ENCODE peak calls at places on chromosomes 6 and 20, in seven cellular contexts. One of them, this sample, is unnamed.

GRCh38 chr6:113645576-113645970 is 211.6 kb upstream of the MARCKS start:
- DNase-seq in tibial artery: no peak
- DNase-seq in heart right ventricle: no peak
- DNase-seq in dorsolateral prefrontal cortex: no peak
- DNase-seq in HFFc6: peak
- DNase-seq in omental fat pad: no peak
- DNase-seq in left ventricle myocardium inferior: no peak
- DNase-seq in this sample: no peak

GRCh38 chr6:25987845-25988244 is 25.2 kb downstream of the TRIM38 start:
- DNase-seq in tibial artery: no peak
- DNase-seq in heart right ventricle: no peak
- DNase-seq in dorsolateral prefrontal cortex: no peak
- DNase-seq in HFFc6: no peak
- DNase-seq in omental fat pad: no peak
- DNase-seq in left ventricle myocardium inferior: no peak
- DNase-seq in this sample: no peak

GRCh38 chr6:151007069-151007468 is 141.6 kb downstream of the MTHFD1L start:
- DNase-seq in tibial artery: no peak
- DNase-seq in heart right ventricle: no peak
- DNase-seq in dorsolateral prefrontal cortex: no peak
- DNase-seq in HFFc6: no peak
- DNase-seq in omental fat pad: no peak
- DNase-seq in left ventricle myocardium inferior: no peak
- DNase-seq in this sample: no peak

GRCh38 chr20:36097751-36098151 is 56.8 kb upstream of the EPB41L1 start:
- DNase-seq in tibial artery: no peak
- DNase-seq in heart right ventricle: no peak
- DNase-seq in dorsolateral prefrontal cortex: no peak
- DNase-seq in HFFc6: no peak
- DNase-seq in omental fat pad: no peak
- DNase-seq in left ventricle myocardium inferior: no peak
- DNase-seq in this sample: no peak

GRCh38 chr6:147022041-147022440 is 182.2 kb upstream of the STXBP5 start:
- DNase-seq in tibial artery: no peak
- DNase-seq in heart right ventricle: no peak
- DNase-seq in dorsolateral prefrontal cortex: no peak
- DNase-seq in HFFc6: peak
- DNase-seq in omental fat pad: no peak
- DNase-seq in left ventricle myocardium inferior: no peak
- DNase-seq in this sample: no peak

GRCh38 chr6:31401403-31401802 is 2.0 kb upstream of the MICA start:
- DNase-seq in tibial artery: peak
- DNase-seq in heart right ventricle: no peak
- DNase-seq in dorsolateral prefrontal cortex: no peak
- DNase-seq in HFFc6: peak
- DNase-seq in omental fat pad: no peak
- DNase-seq in left ventricle myocardium inferior: no peak
- DNase-seq in this sample: no peak

GRCh38 chr20:32205502-32206382 is 1.8 kb downstream of the PLAGL2 start:
- DNase-seq in tibial artery: no peak
- DNase-seq in heart right ventricle: no peak
- DNase-seq in dorsolateral prefrontal cortex: no peak
- DNase-seq in HFFc6: no peak
- DNase-seq in omental fat pad: no peak
- DNase-seq in left ventricle myocardium inferior: no peak
- DNase-seq in this sample: no peak

GRCh38 chr6:18586133-18586532 is 199.0 kb downstream of the RNF144B start:
- DNase-seq in tibial artery: no peak
- DNase-seq in heart right ventricle: no peak
- DNase-seq in dorsolateral prefrontal cortex: no peak
- DNase-seq in HFFc6: no peak
- DNase-seq in omental fat pad: no peak
- DNase-seq in left ventricle myocardium inferior: no peak
- DNase-seq in this sample: no peak

GRCh38 chr6:107843400-107843799 is 19.3 kb upstream of the SCML4 start:
- DNase-seq in tibial artery: no peak
- DNase-seq in heart right ventricle: no peak
- DNase-seq in dorsolateral prefrontal cortex: no peak
- DNase-seq in HFFc6: no peak
- DNase-seq in omental fat pad: no peak
- DNase-seq in left ventricle myocardium inferior: no peak
- DNase-seq in this sample: no peak

GRCh38 chr6:127069659-127070279 is 48.7 kb upstream of the RSPO3 start:
- DNase-seq in tibial artery: no peak
- DNase-seq in heart right ventricle: no peak
- DNase-seq in dorsolateral prefrontal cortex: no peak
- DNase-seq in HFFc6: peak
- DNase-seq in omental fat pad: no peak
- DNase-seq in left ventricle myocardium inferior: no peak
- DNase-seq in this sample: no peak

GRCh38 chr6:163260911-163261310 is 153.6 kb upstream of the QKI start:
- DNase-seq in tibial artery: no peak
- DNase-seq in heart right ventricle: no peak
- DNase-seq in dorsolateral prefrontal cortex: no peak
- DNase-seq in HFFc6: no peak
- DNase-seq in omental fat pad: no peak
- DNase-seq in left ventricle myocardium inferior: no peak
- DNase-seq in this sample: no peak

GRCh38 chr20:31764641-31765305 is 25.7 kb downstream of the TPX2 start:
- DNase-seq in tibial artery: no peak
- DNase-seq in heart right ventricle: no peak
- DNase-seq in dorsolateral prefrontal cortex: no peak
- DNase-seq in HFFc6: peak
- DNase-seq in omental fat pad: no peak
- DNase-seq in left ventricle myocardium inferior: no peak
- DNase-seq in this sample: no peak

GRCh38 chr6:162090734-162091133 is 636.8 kb downstream of the PRKN start:
- DNase-seq in tibial artery: no peak
- DNase-seq in heart right ventricle: no peak
- DNase-seq in dorsolateral prefrontal cortex: no peak
- DNase-seq in HFFc6: no peak
- DNase-seq in omental fat pad: no peak
- DNase-seq in left ventricle myocardium inferior: no peak
- DNase-seq in this sample: no peak

GRCh38 chr20:33086052-33086722 is 6.7 kb downstream of the BPIFB4 start:
- DNase-seq in tibial artery: no peak
- DNase-seq in heart right ventricle: no peak
- DNase-seq in dorsolateral prefrontal cortex: no peak
- DNase-seq in HFFc6: no peak
- DNase-seq in omental fat pad: no peak
- DNase-seq in left ventricle myocardium inferior: no peak
- DNase-seq in this sample: no peak

GRCh38 chr20:25126204-25126603 is 44.3 kb upstream of the VSX1 start:
- DNase-seq in tibial artery: no peak
- DNase-seq in heart right ventricle: no peak
- DNase-seq in dorsolateral prefrontal cortex: no peak
- DNase-seq in HFFc6: no peak
- DNase-seq in omental fat pad: no peak
- DNase-seq in left ventricle myocardium inferior: no peak
- DNase-seq in this sample: no peak

GRCh38 chr20:63935447-63935846 is 20.8 kb downstream of the UCKL1 start:
- DNase-seq in tibial artery: no peak
- DNase-seq in heart right ventricle: no peak
- DNase-seq in dorsolateral prefrontal cortex: no peak
- DNase-seq in HFFc6: no peak
- DNase-seq in omental fat pad: no peak
- DNase-seq in left ventricle myocardium inferior: no peak
- DNase-seq in this sample: no peak

GRCh38 chr20:63931735-63932134 is 24.5 kb downstream of the UCKL1 start:
- DNase-seq in tibial artery: no peak
- DNase-seq in heart right ventricle: no peak
- DNase-seq in dorsolateral prefrontal cortex: no peak
- DNase-seq in HFFc6: no peak
- DNase-seq in omental fat pad: no peak
- DNase-seq in left ventricle myocardium inferior: no peak
- DNase-seq in this sample: no peak

GRCh38 chr20:63932606-63933160 is 23.5 kb downstream of the UCKL1 start:
- DNase-seq in tibial artery: no peak
- DNase-seq in heart right ventricle: no peak
- DNase-seq in dorsolateral prefrontal cortex: no peak
- DNase-seq in HFFc6: no peak
- DNase-seq in omental fat pad: no peak
- DNase-seq in left ventricle myocardium inferior: no peak
- DNase-seq in this sample: no peak

GRCh38 chr20:63933646-63934045 is 22.6 kb downstream of the UCKL1 start:
- DNase-seq in tibial artery: no peak
- DNase-seq in heart right ventricle: no peak
- DNase-seq in dorsolateral prefrontal cortex: no peak
- DNase-seq in HFFc6: no peak
- DNase-seq in omental fat pad: no peak
- DNase-seq in left ventricle myocardium inferior: no peak
- DNase-seq in this sample: no peak

DNA sequence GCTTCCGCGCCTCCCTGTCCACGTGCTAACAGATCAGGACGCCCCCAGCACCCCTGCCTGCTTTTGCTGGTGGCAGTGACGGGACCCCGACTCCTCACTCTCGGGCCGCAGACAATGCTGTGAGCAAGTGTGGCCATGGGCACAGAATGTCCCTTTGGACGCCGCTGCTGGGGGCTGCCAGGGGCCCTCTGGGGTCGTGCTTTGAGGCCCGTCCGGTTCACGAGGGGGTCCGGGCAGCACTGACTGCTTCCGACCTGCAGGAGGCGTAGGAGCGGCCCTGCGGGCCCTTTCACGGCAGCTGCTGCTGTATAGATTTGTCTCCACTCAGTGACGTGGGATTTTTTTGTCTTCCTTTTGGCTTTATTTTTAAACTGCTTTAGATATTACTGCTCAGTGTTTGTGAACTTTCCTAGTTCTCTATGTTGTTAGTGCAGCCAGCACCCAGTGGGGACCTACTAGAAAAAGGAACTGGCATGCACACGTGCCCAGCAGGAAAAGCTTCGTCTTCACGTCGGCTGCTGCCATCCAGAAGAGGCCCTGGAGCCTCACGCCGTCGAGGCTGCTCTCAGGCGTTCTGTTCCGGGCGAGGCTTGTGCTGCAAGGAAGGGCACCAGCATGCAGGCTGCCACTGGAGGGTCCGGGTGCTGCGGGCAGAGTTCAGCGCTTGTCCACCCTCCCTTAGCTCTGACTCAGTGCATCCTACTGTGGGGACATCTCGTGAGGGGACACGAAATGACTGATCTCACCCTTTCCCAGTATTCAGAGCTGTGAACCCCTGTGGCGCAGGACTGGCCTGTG is 21.7 kb downstream of the UCKL1 start:
- DNase-seq in tibial artery: no peak
- DNase-seq in heart right ventricle: no peak
- DNase-seq in dorsolateral prefrontal cortex: no peak
- DNase-seq in HFFc6: no peak
- DNase-seq in omental fat pad: no peak
- DNase-seq in left ventricle myocardium inferior: no peak
- DNase-seq in this sample: no peak
- TF ChIP-seq CTCF in tibial artery: no peak
- TF ChIP-seq CTCF in heart right ventricle: no peak
- TF ChIP-seq CTCF in dorsolateral prefrontal cortex: no peak
- TF ChIP-seq CTCF in HFFc6: peak
- TF ChIP-seq CTCF in omental fat pad: no peak
- TF ChIP-seq CTCF in left ventricle myocardium inferior: peak
- TF ChIP-seq CTCF in this sample: no peak

DNA sequence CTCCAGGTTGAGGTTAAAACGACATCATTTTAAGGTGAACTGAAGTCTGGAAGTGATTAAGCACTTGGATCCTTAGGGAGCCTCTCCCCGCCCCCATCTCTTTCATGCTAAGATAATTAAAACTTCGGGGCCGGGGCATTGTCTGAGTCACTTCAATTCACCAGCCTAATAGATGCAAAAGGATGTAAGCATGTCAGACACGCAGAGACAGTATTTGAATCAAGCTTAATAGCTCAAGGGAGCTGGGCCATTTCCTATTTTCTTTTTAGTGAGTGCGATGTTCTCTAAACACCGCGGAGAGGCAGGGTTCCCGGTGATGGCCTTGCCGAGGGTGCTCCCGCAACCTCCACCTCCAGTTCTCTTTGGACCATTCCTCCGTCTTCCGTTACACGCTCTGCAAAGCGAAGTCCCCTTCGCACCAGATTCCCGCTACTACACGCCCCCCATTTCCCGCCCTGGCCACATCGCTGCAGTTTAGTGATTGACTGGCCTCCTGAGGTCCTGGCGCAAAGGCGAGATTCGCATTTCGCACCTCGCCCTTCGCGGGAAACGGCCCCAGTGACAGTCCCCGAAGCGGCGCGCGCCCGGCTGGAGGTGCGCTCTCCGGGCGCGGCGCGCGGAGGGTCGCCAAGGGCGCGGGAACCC is 516 bp upstream of the IRF4 start:
- DNase-seq in tibial artery: no peak
- DNase-seq in heart right ventricle: no peak
- DNase-seq in dorsolateral prefrontal cortex: no peak
- DNase-seq in HFFc6: peak
- DNase-seq in omental fat pad: no peak
- DNase-seq in left ventricle myocardium inferior: no peak
- DNase-seq in this sample: no peak
- TF ChIP-seq CTCF in tibial artery: no peak
- TF ChIP-seq CTCF in heart right ventricle: no peak
- TF ChIP-seq CTCF in dorsolateral prefrontal cortex: no peak
- TF ChIP-seq CTCF in HFFc6: no peak
- TF ChIP-seq CTCF in omental fat pad: no peak
- TF ChIP-seq CTCF in left ventricle myocardium inferior: no peak
- TF ChIP-seq CTCF in this sample: no peak

GRCh38 chr6:81476881-81477280 is 275.6 kb downstream of the TENT5A start:
- DNase-seq in tibial artery: no peak
- DNase-seq in heart right ventricle: no peak
- DNase-seq in dorsolateral prefrontal cortex: no peak
- DNase-seq in HFFc6: peak
- DNase-seq in omental fat pad: no peak
- DNase-seq in left ventricle myocardium inferior: no peak
- DNase-seq in this sample: no peak
- TF ChIP-seq CTCF in tibial artery: no peak
- TF ChIP-seq CTCF in heart right ventricle: no peak
- TF ChIP-seq CTCF in dorsolateral prefrontal cortex: no peak
- TF ChIP-seq CTCF in HFFc6: no peak
- TF ChIP-seq CTCF in omental fat pad: no peak
- TF ChIP-seq CTCF in left ventricle myocardium inferior: no peak
- TF ChIP-seq CTCF in this sample: no peak

DNA sequence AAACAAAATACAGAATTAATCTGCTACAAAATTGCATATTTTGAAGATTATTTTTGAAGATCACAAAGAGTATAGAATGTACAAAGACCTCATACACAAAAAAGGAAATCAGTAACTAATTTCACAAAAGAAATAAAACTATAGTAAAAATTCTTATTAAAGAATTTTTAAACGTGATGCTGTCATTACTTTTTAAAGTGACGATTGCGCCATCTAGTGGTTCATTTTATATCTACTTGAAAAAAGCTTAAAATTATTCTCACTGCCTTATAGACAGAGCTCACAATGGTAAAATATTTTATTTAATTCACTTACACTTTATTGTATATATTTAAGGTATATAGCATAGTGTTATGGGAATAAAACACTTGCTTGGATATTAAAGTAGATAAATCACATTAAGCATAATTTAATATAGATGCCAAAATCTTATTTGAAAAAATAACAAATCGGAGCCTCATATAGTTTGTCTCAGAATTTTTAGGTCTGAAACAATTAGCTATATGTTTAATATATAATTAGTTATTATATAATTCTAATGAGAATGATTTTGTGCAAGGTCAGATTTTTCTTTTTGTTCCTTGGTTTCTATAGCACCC is 128.8 kb downstream of the PHF3 start:
- DNase-seq in tibial artery: no peak
- DNase-seq in heart right ventricle: no peak
- DNase-seq in dorsolateral prefrontal cortex: no peak
- DNase-seq in HFFc6: peak
- DNase-seq in omental fat pad: no peak
- DNase-seq in left ventricle myocardium inferior: no peak
- DNase-seq in this sample: no peak
- TF ChIP-seq CTCF in tibial artery: peak
- TF ChIP-seq CTCF in heart right ventricle: peak
- TF ChIP-seq CTCF in dorsolateral prefrontal cortex: peak
- TF ChIP-seq CTCF in HFFc6: peak
- TF ChIP-seq CTCF in omental fat pad: no peak
- TF ChIP-seq CTCF in left ventricle myocardium inferior: peak
- TF ChIP-seq CTCF in this sample: peak

This sample was measured in thoracic aorta.